ENCODE peak calls at places on chromosome 21, in ten cellular contexts. A is naive thymus-derived CD4-positive, alpha-beta T cell; P is AG04450; Y is retina; C is stimulated activated naive CD4-positive, alpha-beta T cell treated with Interleukin-2 at 50 U/mL for 16 hours; N is SK-MEL-5; M is upper lobe of right lung; Q is effector memory CD8-positive, alpha-beta T cell; Z is DMS53; I is AG08396. B is an unnamed sample.

GRCh38 chr21:31098576-31099005 is 60.3 kb upstream of the KRTAP19-8 start:
- DNase-seq in A (peak), P (peak), Y (peak), C (peak), N (peak), M (peak), Q (peak), Z (peak), I (peak), B (no peak)

GRCh38 chr21:46062471-46063211 is 35.3 kb upstream of the COL6A2 start:
- DNase-seq in A (no peak), P (no peak), Y (no peak), C (no peak), N (no peak), M (no peak), Q (no peak), Z (no peak), I (no peak), B (no peak)

GRCh38 chr21:42047821-42048613 is 23.1 kb upstream of the UMODL1 start:
- DNase-seq in A (no peak), P (peak), Y (no peak), C (no peak), N (peak), M (no peak), Q (no peak), Z (no peak), I (peak), B (peak)

GRCh38 chr21:44423941-44424607 is 31.2 kb upstream of the LRRC3 start:
- DNase-seq in A (no peak), P (no peak), Y (no peak), C (no peak), N (no peak), M (peak), Q (no peak), Z (no peak), I (no peak), B (no peak)

GRCh38 chr21:33189237-33189636 is 40.5 kb upstream of the IFNAR2 start:
- DNase-seq in A (no peak), P (no peak), Y (no peak), C (no peak), N (no peak), M (no peak), Q (no peak), Z (peak), I (no peak), B (no peak)

GRCh38 chr21:40947713-40948112 is 100.8 kb upstream of the DSCAM start:
- DNase-seq in A (no peak), P (no peak), Y (no peak), C (no peak), N (no peak), M (no peak), Q (no peak), Z (no peak), I (no peak), B (no peak)

GRCh38 chr21:43712268-43712942 is 6.5 kb upstream of the PDXK start:
- DNase-seq in A (no peak), P (no peak), Y (no peak), C (no peak), N (no peak), M (peak), Q (no peak), Z (peak), I (peak), B (peak)

GRCh38 chr21:36825683-36826082 is 126.8 kb downstream of the SIM2 start:
- DNase-seq in A (no peak), P (no peak), Y (no peak), C (no peak), N (no peak), M (no peak), Q (no peak), Z (peak), I (no peak), B (no peak)

GRCh38 chr21:35925497-35925896 is 134.8 kb downstream of the SETD4 start:
- DNase-seq in A (peak), P (no peak), Y (peak), C (no peak), N (peak), M (no peak), Q (no peak), Z (peak), I (peak), B (no peak)

GRCh38 chr21:42574234-42575027 is 60.8 kb downstream of the SLC37A1 start:
- DNase-seq in A (no peak), P (no peak), Y (no peak), C (no peak), N (peak), M (peak), Q (no peak), Z (peak), I (peak), B (no peak)

GRCh38 chr21:44959376-44960091 is 19.7 kb downstream of the SLX9 start:
- DNase-seq in A (no peak), P (no peak), Y (no peak), C (no peak), N (no peak), M (no peak), Q (no peak), Z (no peak), I (no peak), B (no peak)

GRCh38 chr21:44299085-44299457 is 782 bp upstream of the PFKL start:
- DNase-seq in A (no peak), P (no peak), Y (no peak), C (no peak), N (peak), M (no peak), Q (no peak), Z (peak), I (no peak), B (peak)

GRCh38 chr21:32393677-32394001 is 827 bp upstream of the URB1 start:
- DNase-seq in A (no peak), P (no peak), Y (no peak), C (no peak), N (no peak), M (no peak), Q (no peak), Z (no peak), I (no peak), B (no peak)

GRCh38 chr21:27536319-27536718 is 569.4 kb upstream of the ADAMTS5 start:
- DNase-seq in A (no peak), P (peak), Y (no peak), C (no peak), N (no peak), M (no peak), Q (no peak), Z (no peak), I (no peak), B (no peak)

GRCh38 chr21:41677671-41678015 is 89.2 kb downstream of the RIPK4 start:
- DNase-seq in A (no peak), P (no peak), Y (no peak), C (no peak), N (no peak), M (peak), Q (no peak), Z (peak), I (no peak), B (no peak)

GRCh38 chr21:42473495-42474042 is 22.5 kb downstream of the RSPH1 start:
- DNase-seq in A (no peak), P (no peak), Y (no peak), C (no peak), N (no peak), M (no peak), Q (no peak), Z (no peak), I (no peak), B (no peak)

GRCh38 chr21:35984654-35985366 is 75.5 kb downstream of the SETD4 start:
- DNase-seq in A (no peak), P (no peak), Y (no peak), C (no peak), N (no peak), M (no peak), Q (no peak), Z (peak), I (no peak), B (no peak)

GRCh38 chr21:41890355-41890754 is 11.2 kb upstream of the PRDM15 start:
- DNase-seq in A (no peak), P (no peak), Y (no peak), C (no peak), N (no peak), M (no peak), Q (no peak), Z (no peak), I (no peak), B (no peak)

GRCh38 chr21:44487831-44488230 is 32.5 kb downstream of the LRRC3 start:
- DNase-seq in A (no peak), P (no peak), Y (no peak), C (peak), N (peak), M (no peak), Q (peak), Z (peak), I (peak), B (no peak)

GRCh38 chr21:46150491-46151121 is 4.8 kb downstream of the FTCD start:
- DNase-seq in A (no peak), P (no peak), Y (no peak), C (no peak), N (no peak), M (peak), Q (no peak), Z (peak), I (no peak), B (no peak)

GRCh38 chr21:43025636-43026180 is 49.9 kb downstream of the CBS start:
- DNase-seq in A (no peak), P (peak), Y (no peak), C (no peak), N (no peak), M (peak), Q (no peak), Z (no peak), I (peak), B (no peak)

GRCh38 chr21:25528511-25528910 is 78.8 kb downstream of the MRPL39 start:
- DNase-seq in A (no peak), P (no peak), Y (no peak), C (no peak), N (no peak), M (no peak), Q (no peak), Z (peak), I (no peak), B (no peak)

GRCh38 chr21:29056005-29056404 is 17.4 kb downstream of the CCT8 start:
- DNase-seq in A (no peak), P (no peak), Y (no peak), C (no peak), N (no peak), M (no peak), Q (no peak), Z (no peak), I (no peak), B (no peak)

GRCh38 chr21:21003701-21004100 is 5.5 kb downstream of the NCAM2 start:
- DNase-seq in A (no peak), P (no peak), Y (no peak), C (no peak), N (peak), M (no peak), Q (no peak), Z (peak), I (no peak), B (no peak)

GRCh38 chr21:43866659-43867331 is 1.8 kb downstream of the AGPAT3 start:
- DNase-seq in A (peak), P (no peak), Y (no peak), C (peak), N (no peak), M (peak), Q (peak), Z (peak), I (no peak), B (no peak)

GRCh38 chr21:33543505-33544129 is 779 bp downstream of the SON start:
- DNase-seq in A (no peak), P (no peak), Y (no peak), C (no peak), N (peak), M (peak), Q (peak), Z (peak), I (no peak), B (no peak)

GRCh38 chr21:16084776-16085364 is 355.1 kb downstream of the USP25 start:
- DNase-seq in A (no peak), P (no peak), Y (no peak), C (no peak), N (peak), M (no peak), Q (no peak), Z (no peak), I (peak), B (peak)

GRCh38 chr21:25997788-25998611 is 172.6 kb downstream of the APP start:
- DNase-seq in A (no peak), P (no peak), Y (peak), C (no peak), N (peak), M (no peak), Q (no peak), Z (peak), I (no peak), B (no peak)

GRCh38 chr21:45329261-45330074 is 41.8 kb upstream of the POFUT2 start:
- DNase-seq in A (no peak), P (no peak), Y (peak), C (no peak), N (no peak), M (peak), Q (no peak), Z (peak), I (no peak), B (no peak)

GRCh38 chr21:29639366-29640232 is 300.2 kb downstream of the GRIK1 start:
- DNase-seq in A (no peak), P (no peak), Y (no peak), C (no peak), N (no peak), M (no peak), Q (no peak), Z (no peak), I (no peak), B (no peak)